ENCODE peak calls at places on chromosomes 5 and 9, in nine cellular contexts. One of them, this sample, is unnamed.

GRCh38 chr5:16528382-16528849 is 62.8 kb upstream of the ZNF622 start:
- DNase-seq in ovary: no peak
- DNase-seq in brain microvascular endothelial cell: no peak
- DNase-seq in endothelial cell: no peak
- DNase-seq in astrocyte of the spinal cord: no peak
- DNase-seq in tibial nerve: no peak
- DNase-seq in DND-41: no peak
- DNase-seq in fibroblast of lung: no peak
- DNase-seq in neural crest cell: no peak
- DNase-seq in this sample: no peak

GRCh38 chr5:96567188-96567587 is 95.0 kb upstream of the CAST start:
- DNase-seq in DND-41: no peak
- DNase-seq in neural crest cell: no peak
- DNase-seq in fibroblast of lung: peak; percentile 47
- DNase-seq in tibial nerve: no peak
- DNase-seq in endothelial cell: no peak
- DNase-seq in astrocyte of the spinal cord: peak; percentile 67
- DNase-seq in ovary: no peak
- DNase-seq in brain microvascular endothelial cell: peak; percentile 81
- DNase-seq in this sample: no peak

GRCh38 chr5:10432059-10433008 is 9.3 kb upstream of the ROPN1L start:
- DNase-seq in DND-41: no peak
- DNase-seq in fibroblast of lung: no peak
- DNase-seq in tibial nerve: no peak
- DNase-seq in ovary: no peak
- DNase-seq in brain microvascular endothelial cell: no peak
- DNase-seq in astrocyte of the spinal cord: no peak
- DNase-seq in endothelial cell: no peak
- DNase-seq in neural crest cell: no peak
- DNase-seq in this sample: no peak

GRCh38 chr9:91663858-91664257 is 240.2 kb upstream of the NFIL3 start:
- DNase-seq in neural crest cell: no peak
- DNase-seq in tibial nerve: no peak
- DNase-seq in brain microvascular endothelial cell: no peak
- DNase-seq in astrocyte of the spinal cord: no peak
- DNase-seq in ovary: no peak
- DNase-seq in fibroblast of lung: no peak
- DNase-seq in endothelial cell: no peak
- DNase-seq in DND-41: no peak
- DNase-seq in this sample: no peak

GRCh38 chr9:81969971-81970370 is 18.6 kb upstream of the SPATA31D1 start:
- DNase-seq in fibroblast of lung: no peak
- DNase-seq in astrocyte of the spinal cord: peak; percentile 3
- DNase-seq in DND-41: no peak
- DNase-seq in endothelial cell: no peak
- DNase-seq in tibial nerve: no peak
- DNase-seq in neural crest cell: no peak
- DNase-seq in ovary: no peak
- DNase-seq in brain microvascular endothelial cell: no peak
- DNase-seq in this sample: no peak

GRCh38 chr9:119291554-119291953 is 77.7 kb downstream of the BRINP1 start:
- DNase-seq in endothelial cell: no peak
- DNase-seq in tibial nerve: no peak
- DNase-seq in DND-41: no peak
- DNase-seq in fibroblast of lung: no peak
- DNase-seq in neural crest cell: no peak
- DNase-seq in brain microvascular endothelial cell: no peak
- DNase-seq in ovary: no peak
- DNase-seq in astrocyte of the spinal cord: no peak
- DNase-seq in this sample: no peak

GRCh38 chr5:146041180-146041789 is 64.1 kb downstream of the PLAC8L1 start:
- DNase-seq in fibroblast of lung: no peak
- DNase-seq in astrocyte of the spinal cord: no peak
- DNase-seq in endothelial cell: no peak
- DNase-seq in brain microvascular endothelial cell: no peak
- DNase-seq in tibial nerve: no peak
- DNase-seq in neural crest cell: no peak
- DNase-seq in DND-41: no peak
- DNase-seq in ovary: no peak
- DNase-seq in this sample: no peak

GRCh38 chr5:68455216-68455615 is 239.7 kb downstream of the PIK3R1 start:
- DNase-seq in endothelial cell: no peak
- DNase-seq in fibroblast of lung: no peak
- DNase-seq in astrocyte of the spinal cord: no peak
- DNase-seq in neural crest cell: no peak
- DNase-seq in tibial nerve: no peak
- DNase-seq in DND-41: no peak
- DNase-seq in ovary: no peak
- DNase-seq in brain microvascular endothelial cell: no peak
- DNase-seq in this sample: no peak

GRCh38 chr5:105836263-105836662 is 1834.5 kb downstream of the EFNA5 start:
- DNase-seq in neural crest cell: no peak
- DNase-seq in fibroblast of lung: peak; percentile 90
- DNase-seq in DND-41: no peak
- DNase-seq in tibial nerve: no peak
- DNase-seq in astrocyte of the spinal cord: peak; percentile 19
- DNase-seq in endothelial cell: no peak
- DNase-seq in ovary: no peak
- DNase-seq in brain microvascular endothelial cell: peak; percentile 12
- DNase-seq in this sample: no peak

GRCh38 chr5:151905639-151906038 is 19.0 kb downstream of the GLRA1 start:
- DNase-seq in fibroblast of lung: no peak
- DNase-seq in DND-41: no peak
- DNase-seq in neural crest cell: no peak
- DNase-seq in tibial nerve: no peak
- DNase-seq in astrocyte of the spinal cord: no peak
- DNase-seq in ovary: no peak
- DNase-seq in brain microvascular endothelial cell: peak; percentile 15
- DNase-seq in endothelial cell: no peak
- DNase-seq in this sample: no peak

GRCh38 chr9:125758986-125759811 is 12.0 kb downstream of the PBX3 start:
- DNase-seq in DND-41: no peak
- DNase-seq in tibial nerve: no peak
- DNase-seq in ovary: no peak
- DNase-seq in astrocyte of the spinal cord: peak; percentile 17
- DNase-seq in fibroblast of lung: no peak
- DNase-seq in endothelial cell: no peak
- DNase-seq in neural crest cell: no peak
- DNase-seq in brain microvascular endothelial cell: no peak
- DNase-seq in this sample: no peak

GRCh38 chr5:56637321-56637920 is 177.9 kb upstream of the MAP3K1 start:
- DNase-seq in ovary: no peak
- DNase-seq in neural crest cell: no peak
- DNase-seq in endothelial cell: no peak
- DNase-seq in tibial nerve: no peak
- DNase-seq in DND-41: no peak
- DNase-seq in brain microvascular endothelial cell: peak; percentile 52
- DNase-seq in astrocyte of the spinal cord: peak; percentile 43
- DNase-seq in fibroblast of lung: no peak
- DNase-seq in this sample: no peak

GRCh38 chr5:71732011-71732410 is 12.9 kb downstream of the CARTPT start:
- DNase-seq in tibial nerve: no peak
- DNase-seq in brain microvascular endothelial cell: no peak
- DNase-seq in DND-41: no peak
- DNase-seq in endothelial cell: no peak
- DNase-seq in astrocyte of the spinal cord: no peak
- DNase-seq in ovary: no peak
- DNase-seq in fibroblast of lung: no peak
- DNase-seq in neural crest cell: no peak
- DNase-seq in this sample: no peak

GRCh38 chr9:10612649-10613398 is at the start of gene PTPRD:
- DNase-seq in astrocyte of the spinal cord: peak; percentile 22
- DNase-seq in brain microvascular endothelial cell: peak; percentile 18
- DNase-seq in tibial nerve: no peak
- DNase-seq in neural crest cell: peak; percentile 43
- DNase-seq in ovary: no peak
- DNase-seq in endothelial cell: peak; percentile 59
- DNase-seq in fibroblast of lung: peak; percentile 3
- DNase-seq in DND-41: no peak
- DNase-seq in this sample: peak; percentile 40

DNA sequence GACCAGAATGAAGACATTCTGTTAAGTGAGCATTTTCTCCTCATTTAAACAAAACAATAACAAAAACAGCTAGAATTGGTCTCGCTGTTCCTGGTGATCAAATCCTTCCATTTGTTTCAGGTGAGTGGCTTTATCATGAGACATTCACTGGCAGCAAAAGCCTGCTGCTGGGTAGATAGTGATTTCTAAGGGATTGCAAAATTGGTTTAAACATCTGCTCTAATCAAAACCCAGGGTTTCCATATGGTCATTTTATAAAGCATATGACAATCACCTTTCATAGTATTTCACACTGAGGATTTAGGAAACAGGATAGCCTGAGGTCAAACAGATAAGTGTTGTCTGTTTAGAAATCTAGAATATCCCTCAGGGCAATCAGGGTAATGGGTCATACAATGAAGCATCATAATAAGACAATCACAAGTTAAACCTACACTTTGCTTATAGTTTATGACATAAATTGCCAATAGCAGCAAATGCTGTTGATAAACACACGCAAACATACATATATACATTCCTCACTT is 769.6 kb upstream of the C9orf72 start:
- DNase-seq in tibial nerve: no peak
- DNase-seq in fibroblast of lung: no peak
- DNase-seq in endothelial cell: no peak
- DNase-seq in neural crest cell: no peak
- DNase-seq in astrocyte of the spinal cord: no peak
- DNase-seq in DND-41: no peak
- DNase-seq in brain microvascular endothelial cell: no peak
- DNase-seq in ovary: no peak
- DNase-seq in this sample: no peak
- TF ChIP-seq CTCF in tibial nerve: no peak
- TF ChIP-seq CTCF in fibroblast of lung: no peak
- TF ChIP-seq CTCF in endothelial cell: no peak
- TF ChIP-seq CTCF in neural crest cell: no peak
- TF ChIP-seq CTCF in astrocyte of the spinal cord: no peak
- TF ChIP-seq CTCF in DND-41: no peak
- TF ChIP-seq CTCF in brain microvascular endothelial cell: no peak
- TF ChIP-seq CTCF in ovary: no peak
- TF ChIP-seq CTCF in this sample: no peak

DNA sequence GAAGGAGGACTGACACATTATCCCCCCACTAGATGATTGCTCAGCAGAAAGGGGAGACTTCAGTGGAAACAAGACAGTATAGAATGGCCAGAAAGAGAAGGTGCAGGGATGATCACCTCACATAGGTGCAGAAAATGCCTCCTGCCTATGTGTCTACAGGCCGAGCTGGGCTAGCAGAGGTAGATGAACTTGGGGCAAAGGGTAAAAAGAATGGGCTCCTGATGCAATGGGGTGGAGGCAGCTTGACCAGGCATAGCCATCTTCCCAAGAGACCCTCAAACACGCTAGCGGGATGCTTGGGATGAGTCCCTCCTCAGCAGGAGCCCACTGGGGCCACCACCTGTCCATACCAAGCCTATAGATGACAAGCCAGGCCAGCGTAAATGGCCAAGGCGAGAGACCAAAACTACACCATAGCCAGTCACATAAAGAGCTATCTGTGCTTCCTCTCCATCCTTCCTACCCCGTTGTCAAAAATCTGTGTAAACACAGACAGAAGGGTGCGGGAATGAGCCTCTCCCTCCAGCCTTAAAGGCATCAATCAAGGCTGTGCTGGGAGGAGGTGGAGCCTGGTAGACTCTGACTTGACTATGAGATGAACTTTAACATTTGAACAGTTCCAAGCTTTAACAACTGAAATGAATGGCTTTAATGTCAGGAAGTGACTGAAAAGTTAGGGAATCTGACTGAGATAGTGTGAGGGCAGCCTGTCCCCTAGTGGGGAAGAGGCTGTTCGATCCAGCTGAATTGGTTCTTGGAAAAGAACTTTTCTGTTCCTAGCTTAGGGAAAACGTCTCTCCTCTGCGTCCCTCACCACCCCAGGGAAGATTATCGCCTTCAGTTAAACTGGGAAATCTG is 10.4 kb downstream of the C9orf152 start:
- DNase-seq in brain microvascular endothelial cell: no peak
- DNase-seq in ovary: no peak
- DNase-seq in tibial nerve: no peak
- DNase-seq in astrocyte of the spinal cord: no peak
- DNase-seq in fibroblast of lung: no peak
- DNase-seq in DND-41: no peak
- DNase-seq in endothelial cell: no peak
- DNase-seq in neural crest cell: no peak
- DNase-seq in this sample: no peak
- TF ChIP-seq CTCF in brain microvascular endothelial cell: peak; percentile 66
- TF ChIP-seq CTCF in ovary: no peak
- TF ChIP-seq CTCF in tibial nerve: peak; percentile 29
- TF ChIP-seq CTCF in astrocyte of the spinal cord: peak; percentile 39
- TF ChIP-seq CTCF in fibroblast of lung: peak; percentile 60
- TF ChIP-seq CTCF in DND-41: no peak
- TF ChIP-seq CTCF in endothelial cell: no peak
- TF ChIP-seq CTCF in neural crest cell: no peak
- TF ChIP-seq CTCF in this sample: no peak

DNA sequence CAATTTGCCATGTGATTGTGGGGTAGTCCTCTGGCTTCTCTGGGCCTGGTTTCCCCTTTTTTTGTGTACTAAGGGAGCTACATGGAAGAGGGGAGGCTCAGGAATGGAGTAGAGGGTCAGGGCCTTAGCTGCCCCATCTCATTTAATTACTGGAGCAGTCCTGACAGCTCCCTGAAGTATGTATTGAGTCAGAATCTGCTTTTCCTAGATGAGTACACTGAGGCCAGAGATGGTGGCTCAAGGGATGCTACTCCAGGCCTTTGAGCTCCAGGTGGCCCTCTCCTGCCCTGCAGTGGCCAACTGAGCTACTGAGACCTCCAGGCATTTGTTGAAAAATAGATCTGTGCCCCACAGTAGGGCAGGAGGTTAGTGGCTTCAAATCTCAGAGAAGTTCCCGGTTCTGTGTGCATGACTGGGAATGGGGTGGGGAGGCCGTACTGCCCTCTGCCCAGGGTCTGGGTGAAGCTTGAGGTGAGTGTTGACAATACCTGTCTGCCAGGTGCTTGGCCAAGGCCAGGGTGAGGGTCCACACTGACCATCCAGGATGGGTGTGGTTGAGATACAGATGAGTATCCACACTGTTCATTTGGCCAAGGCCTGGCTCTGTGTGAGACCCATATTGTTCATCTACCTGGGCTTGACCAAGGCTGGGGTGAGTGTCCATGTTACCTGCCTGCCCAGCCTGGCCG is 45.7 kb downstream of the CXXC5 start:
- DNase-seq in brain microvascular endothelial cell: no peak
- DNase-seq in fibroblast of lung: no peak
- DNase-seq in DND-41: no peak
- DNase-seq in neural crest cell: no peak
- DNase-seq in endothelial cell: no peak
- DNase-seq in astrocyte of the spinal cord: no peak
- DNase-seq in ovary: no peak
- DNase-seq in tibial nerve: no peak
- DNase-seq in this sample: no peak
- TF ChIP-seq CTCF in brain microvascular endothelial cell: peak; percentile 8
- TF ChIP-seq CTCF in fibroblast of lung: no peak
- TF ChIP-seq CTCF in DND-41: no peak
- TF ChIP-seq CTCF in neural crest cell: no peak
- TF ChIP-seq CTCF in endothelial cell: no peak
- TF ChIP-seq CTCF in astrocyte of the spinal cord: no peak
- TF ChIP-seq CTCF in ovary: no peak
- TF ChIP-seq CTCF in tibial nerve: no peak
- TF ChIP-seq CTCF in this sample: no peak

DNA sequence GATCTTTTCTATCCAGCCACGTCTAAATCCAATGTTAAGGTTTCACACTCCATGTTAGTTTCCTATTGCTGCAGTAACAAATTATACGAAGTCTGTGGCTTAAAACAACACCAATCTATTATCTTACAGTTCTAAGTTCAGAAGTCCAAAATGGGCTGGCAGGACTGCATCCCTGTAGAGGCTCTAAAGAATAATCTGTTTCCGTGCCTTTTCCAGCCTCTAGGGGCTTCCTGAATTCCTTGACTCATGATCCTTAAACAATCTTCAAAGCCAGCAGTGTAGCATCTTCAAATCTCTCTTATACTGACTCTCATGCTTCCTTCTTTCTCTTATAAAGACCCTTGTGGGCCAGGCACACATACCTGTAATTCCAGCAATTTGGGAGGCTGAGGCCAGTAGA is 6.8 kb downstream of the PLGRKT start:
- DNase-seq in DND-41: no peak
- DNase-seq in brain microvascular endothelial cell: no peak
- DNase-seq in ovary: no peak
- DNase-seq in fibroblast of lung: no peak
- DNase-seq in endothelial cell: no peak
- DNase-seq in tibial nerve: no peak
- DNase-seq in astrocyte of the spinal cord: no peak
- DNase-seq in neural crest cell: no peak
- DNase-seq in this sample: no peak
- TF ChIP-seq CTCF in DND-41: no peak
- TF ChIP-seq CTCF in brain microvascular endothelial cell: peak; percentile 42
- TF ChIP-seq CTCF in ovary: no peak
- TF ChIP-seq CTCF in fibroblast of lung: no peak
- TF ChIP-seq CTCF in endothelial cell: no peak
- TF ChIP-seq CTCF in tibial nerve: no peak
- TF ChIP-seq CTCF in astrocyte of the spinal cord: peak; percentile 8
- TF ChIP-seq CTCF in neural crest cell: peak; percentile 28
- TF ChIP-seq CTCF in this sample: no peak

This sample was measured in activated CD8-positive, alpha-beta T cell treated with anti-CD3 and anti-CD28 coated beads for 36 hours.